ENCODE peak calls at places on chromosomes 12 and 14, in five cellular contexts. N is fibroblast of pulmonary artery, I is H9, J is A549, Z is PC-3. O is an unnamed sample.

GRCh38 chr14:76763362-76764041 is 2.2 kb downstream of the VASH1 start:
- DNase-seq in N (peak), Z (no peak), J (no peak), I (no peak), O (no peak)

GRCh38 chr12:124608451-124608870 is 41.0 kb upstream of the NCOR2 start:
- DNase-seq in J (no peak), N (no peak), I (no peak), Z (peak), O (no peak)

GRCh38 chr12:27696293-27696652 is at the start of gene REP15:
- DNase-seq in J (no peak), N (no peak), I (no peak), Z (no peak), O (no peak)

GRCh38 chr12:113021500-113021899 is 35.0 kb upstream of the DTX1 start:
- DNase-seq in I (no peak), N (no peak), Z (no peak), J (no peak), O (no peak)

GRCh38 chr14:65696801-65697200 is 284.3 kb downstream of the FUT8 start:
- DNase-seq in I (no peak), J (no peak), Z (no peak), N (no peak), O (no peak)

GRCh38 chr14:103718572-103718971 is 3.0 kb downstream of the ZFYVE21 start:
- DNase-seq in J (no peak), N (peak), I (no peak), Z (no peak), O (no peak)

GRCh38 chr12:107990325-107990724 is 138.8 kb upstream of the WSCD2 start:
- DNase-seq in I (peak), Z (peak), J (peak), N (peak), O (peak)

GRCh38 chr12:22268406-22268805 is 66.1 kb downstream of the ST8SIA1 start:
- DNase-seq in I (no peak), N (no peak), Z (no peak), J (no peak), O (no peak)

GRCh38 chr12:110543252-110543959 is 39.7 kb downstream of the PPTC7 start:
- DNase-seq in I (no peak), Z (peak), N (peak), J (no peak), O (no peak)

GRCh38 chr12:32896438-32897275 is at the start of gene PKP2:
- DNase-seq in J (peak), I (peak), Z (peak), N (peak), O (peak)

GRCh38 chr12:124509676-124510300 is 57.6 kb downstream of the NCOR2 start:
- DNase-seq in Z (no peak), I (peak), N (peak), J (no peak), O (no peak)

GRCh38 chr12:101642115-101643067 is 47.6 kb downstream of the MYBPC1 start:
- DNase-seq in Z (no peak), I (peak), N (no peak), J (peak), O (peak)

GRCh38 chr12:108799528-108800243 is 57.7 kb downstream of the SSH1 start:
- DNase-seq in N (no peak), I (no peak), Z (no peak), J (no peak), O (no peak)

GRCh38 chr14:74514471-74514932 is 20.9 kb downstream of the ISCA2 start:
- DNase-seq in N (peak), I (no peak), Z (no peak), J (no peak), O (no peak)

GRCh38 chr12:24919346-24920001 is 29.4 kb downstream of the BCAT1 start:
- DNase-seq in I (no peak), N (no peak), J (no peak), Z (no peak), O (no peak)
- TF ChIP-seq CTCF in I (no peak), N (no peak), J (no peak), Z (no peak), O (no peak)

DNA sequence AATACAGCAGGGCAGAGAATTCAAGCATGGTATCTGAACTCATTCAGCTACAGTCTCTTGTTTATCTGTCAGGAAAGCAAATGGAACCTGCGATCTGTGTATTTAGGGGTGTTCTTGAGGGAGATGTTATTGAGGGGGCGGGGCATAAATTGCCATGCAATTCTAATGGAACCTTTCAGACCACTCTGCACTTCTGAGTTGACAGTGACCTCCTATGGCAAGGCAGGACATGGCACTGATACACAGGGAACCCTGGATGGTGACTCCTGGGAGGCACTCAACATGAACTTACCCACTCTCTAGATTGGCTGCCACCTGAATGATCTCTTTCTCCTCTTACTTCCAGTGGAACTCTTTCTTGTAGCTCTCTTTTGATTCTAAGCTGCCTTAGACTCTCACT is 787.3 kb downstream of the VRK1 start:
- DNase-seq in Z (no peak), N (no peak), J (no peak), I (peak), O (no peak)
- TF ChIP-seq CTCF in Z (no peak), N (no peak), J (no peak), I (peak), O (no peak)

GRCh38 chr12:47867496-47867941 is 37.3 kb downstream of the VDR start:
- DNase-seq in I (no peak), Z (peak), N (peak), J (peak), O (no peak)

GRCh38 chr12:47874316-47874715 is 30.5 kb downstream of the VDR start:
- DNase-seq in N (no peak), J (no peak), I (no peak), Z (no peak), O (no peak)

GRCh38 chr12:47868552-47869031 is 36.2 kb downstream of the VDR start:
- DNase-seq in J (no peak), I (peak), Z (no peak), N (no peak), O (no peak)

GRCh38 chr12:47868041-47868440 is 36.8 kb downstream of the VDR start:
- DNase-seq in J (no peak), Z (no peak), I (no peak), N (peak), O (no peak)

DNA sequence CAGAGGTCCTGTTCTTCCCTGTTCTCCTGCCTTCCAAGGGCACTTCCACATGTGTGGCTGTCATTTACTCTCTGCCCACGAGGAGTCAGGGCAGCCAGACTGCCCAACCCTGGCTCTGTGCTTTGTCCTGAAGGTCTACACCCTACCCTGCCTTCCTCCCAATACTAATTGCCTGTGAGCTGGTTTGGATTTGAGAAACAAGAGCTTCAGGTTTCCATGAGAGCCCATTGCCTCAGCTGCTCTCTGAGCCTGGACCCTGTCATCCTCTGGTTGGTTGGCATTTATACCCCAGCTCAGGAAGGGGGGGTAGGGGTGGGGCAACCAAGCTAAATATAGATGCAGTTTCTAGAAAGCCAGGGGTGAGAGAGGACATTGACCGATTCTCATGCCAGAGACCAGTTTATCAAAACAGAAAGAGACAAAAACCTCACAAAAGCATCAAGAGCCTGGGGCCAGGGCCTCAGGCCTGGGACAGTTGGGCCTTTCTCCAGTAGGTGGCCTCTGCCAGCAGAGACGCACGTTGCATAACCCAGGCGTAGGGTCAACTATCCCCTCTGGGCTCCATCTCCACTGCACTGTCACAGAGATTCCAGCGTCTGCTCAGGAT is 34.5 kb downstream of the VDR start:
- DNase-seq in J (peak), Z (peak), N (peak), I (peak), O (peak)
- TF ChIP-seq CTCF in J (peak), Z (peak), N (peak), I (peak), O (peak)

GRCh38 chr14:88013750-88014349 is 8.9 kb downstream of the GPR65 start:
- DNase-seq in Z (peak), J (peak), N (peak), I (peak), O (peak)
- TF ChIP-seq CTCF in Z (peak), J (peak), N (peak), I (peak), O (peak)

GRCh38 chr12:100083308-100083707 is 59.4 kb downstream of the BLTP3B start:
- DNase-seq in N (no peak), I (no peak), J (no peak), Z (no peak), O (no peak)

GRCh38 chr12:100075598-100075997 is 67.1 kb downstream of the BLTP3B start:
- DNase-seq in Z (peak), N (no peak), J (no peak), I (no peak), O (no peak)

GRCh38 chr12:100077367-100077766 is 65.3 kb downstream of the BLTP3B start:
- DNase-seq in N (peak), I (no peak), J (peak), Z (peak), O (no peak)
- TF ChIP-seq CTCF in N (peak), I (peak), J (no peak), Z (peak), O (no peak)

GRCh38 chr12:96220902-96221301 is 26.7 kb downstream of the ELK3 start:
- DNase-seq in I (no peak), J (no peak), Z (no peak), N (peak), O (no peak)
- TF ChIP-seq CTCF in I (no peak), J (no peak), Z (no peak), N (no peak), O (no peak)

DNA sequence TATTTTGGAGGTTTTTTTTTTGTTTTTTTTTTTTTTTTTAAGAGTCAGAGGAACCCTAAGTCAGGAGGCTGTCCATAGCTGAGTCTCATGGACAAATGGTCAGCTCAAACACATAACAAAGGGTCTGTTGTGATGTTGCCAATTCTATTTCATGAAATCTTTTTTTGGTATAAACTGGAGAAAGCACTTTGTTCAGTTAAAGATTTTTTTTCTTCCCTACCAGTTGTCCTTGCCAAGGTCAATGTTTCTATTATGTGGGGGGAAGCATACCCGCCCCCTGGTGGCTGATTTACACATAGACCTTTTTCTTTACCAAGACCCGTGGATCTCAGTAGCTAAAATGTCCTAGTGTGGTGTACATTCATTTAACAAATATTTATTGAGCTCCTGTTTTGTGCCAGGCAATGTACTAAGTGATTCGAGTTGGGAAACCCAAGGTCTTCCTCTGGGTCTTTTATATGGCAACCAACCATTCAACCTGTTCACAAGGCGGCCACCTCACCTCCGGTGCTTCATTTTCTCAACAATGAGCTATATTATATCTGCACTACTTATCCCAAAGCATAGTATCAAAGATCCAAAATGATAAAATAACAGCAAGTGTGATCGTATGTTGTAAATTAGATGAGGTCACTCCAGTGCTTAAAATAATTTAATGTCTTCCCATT is 214.5 kb downstream of the PAH start:
- DNase-seq in Z (peak), I (peak), J (peak), N (peak), O (peak)
- TF ChIP-seq CTCF in Z (peak), I (peak), J (peak), N (peak), O (peak)